ENCODE peak calls at places on chromosomes 2 and 18, in ten cellular contexts. One of them, this sample, is unnamed. For H3K27me3, the result is how much of the 10 kb centered on the place peaks cover.

GRCh38 chr18:13436596-13436995 is 218.0 kb downstream of the LDLRAD4 start:
- DNase-seq in heart left ventricle: no peak
- DNase-seq in K562: no peak
- DNase-seq in breast epithelium: no peak
- DNase-seq in Peyer's patch: no peak
- DNase-seq in colonic mucosa: no peak
- DNase-seq in brain microvascular endothelial cell: no peak
- DNase-seq in CD4-positive, alpha-beta T cell: peak
- DNase-seq in Panc1: no peak
- DNase-seq in WERI-Rb-1: no peak
- DNase-seq in this sample: no peak

GRCh38 chr2:127309468-127309867 is 15.5 kb upstream of the ERCC3 start:
- DNase-seq in CD4-positive, alpha-beta T cell: no peak
- DNase-seq in breast epithelium: no peak
- DNase-seq in WERI-Rb-1: no peak
- DNase-seq in Peyer's patch: no peak
- DNase-seq in K562: no peak
- DNase-seq in Panc1: no peak
- DNase-seq in colonic mucosa: no peak
- DNase-seq in brain microvascular endothelial cell: no peak
- DNase-seq in heart left ventricle: no peak
- DNase-seq in this sample: no peak

GRCh38 chr18:57843403-57843802 is 40.3 kb upstream of the ATP8B1 start:
- DNase-seq in K562: no peak
- DNase-seq in brain microvascular endothelial cell: no peak
- DNase-seq in WERI-Rb-1: no peak
- DNase-seq in heart left ventricle: no peak
- DNase-seq in Peyer's patch: no peak
- DNase-seq in Panc1: no peak
- DNase-seq in colonic mucosa: no peak
- DNase-seq in CD4-positive, alpha-beta T cell: no peak
- DNase-seq in breast epithelium: no peak
- DNase-seq in this sample: no peak

GRCh38 chr2:132670961-132671781 is 1.2 kb upstream of the LYPD1 start:
- DNase-seq in K562: no peak
- DNase-seq in Panc1: no peak
- DNase-seq in WERI-Rb-1: no peak
- DNase-seq in CD4-positive, alpha-beta T cell: no peak
- DNase-seq in Peyer's patch: no peak
- DNase-seq in heart left ventricle: no peak
- DNase-seq in colonic mucosa: no peak
- DNase-seq in breast epithelium: no peak
- DNase-seq in brain microvascular endothelial cell: peak
- DNase-seq in this sample: no peak

GRCh38 chr2:75799859-75800258 is 89.1 kb upstream of the GCFC2 start:
- DNase-seq in Peyer's patch: no peak
- DNase-seq in breast epithelium: no peak
- DNase-seq in colonic mucosa: no peak
- DNase-seq in CD4-positive, alpha-beta T cell: no peak
- DNase-seq in Panc1: no peak
- DNase-seq in heart left ventricle: no peak
- DNase-seq in WERI-Rb-1: no peak
- DNase-seq in brain microvascular endothelial cell: no peak
- DNase-seq in K562: no peak
- DNase-seq in this sample: peak

GRCh38 chr2:150371066-150371812 is 116.2 kb downstream of the RND3 start:
- DNase-seq in K562: no peak
- DNase-seq in WERI-Rb-1: no peak
- DNase-seq in breast epithelium: no peak
- DNase-seq in brain microvascular endothelial cell: no peak
- DNase-seq in Panc1: no peak
- DNase-seq in Peyer's patch: peak
- DNase-seq in heart left ventricle: no peak
- DNase-seq in colonic mucosa: peak
- DNase-seq in CD4-positive, alpha-beta T cell: no peak
- DNase-seq in this sample: no peak

GRCh38 chr2:181876614-181877063 is 14.9 kb upstream of the ITPRID2 start:
- DNase-seq in brain microvascular endothelial cell: peak
- DNase-seq in Panc1: no peak
- DNase-seq in CD4-positive, alpha-beta T cell: no peak
- DNase-seq in heart left ventricle: peak
- DNase-seq in Peyer's patch: peak
- DNase-seq in WERI-Rb-1: no peak
- DNase-seq in colonic mucosa: peak
- DNase-seq in breast epithelium: no peak
- DNase-seq in K562: peak
- DNase-seq in this sample: no peak

GRCh38 chr2:169034256-169034655 is 3.1 kb upstream of the ABCB11 start:
- DNase-seq in colonic mucosa: peak
- DNase-seq in brain microvascular endothelial cell: peak
- DNase-seq in Panc1: no peak
- DNase-seq in heart left ventricle: no peak
- DNase-seq in CD4-positive, alpha-beta T cell: no peak
- DNase-seq in K562: peak
- DNase-seq in breast epithelium: no peak
- DNase-seq in Peyer's patch: no peak
- DNase-seq in WERI-Rb-1: no peak
- DNase-seq in this sample: no peak

GRCh38 chr2:199581935-199582336 is 124.2 kb upstream of the SATB2 start:
- DNase-seq in brain microvascular endothelial cell: peak
- DNase-seq in Peyer's patch: no peak
- DNase-seq in WERI-Rb-1: no peak
- DNase-seq in Panc1: no peak
- DNase-seq in breast epithelium: no peak
- DNase-seq in colonic mucosa: no peak
- DNase-seq in CD4-positive, alpha-beta T cell: no peak
- DNase-seq in K562: no peak
- DNase-seq in heart left ventricle: no peak
- DNase-seq in this sample: no peak

GRCh38 chr2:10768063-10768507 is 44.5 kb downstream of the PDIA6 start:
- DNase-seq in breast epithelium: no peak
- DNase-seq in colonic mucosa: no peak
- DNase-seq in brain microvascular endothelial cell: no peak
- DNase-seq in Peyer's patch: no peak
- DNase-seq in K562: no peak
- DNase-seq in heart left ventricle: peak
- DNase-seq in CD4-positive, alpha-beta T cell: no peak
- DNase-seq in WERI-Rb-1: no peak
- DNase-seq in Panc1: no peak
- DNase-seq in this sample: no peak

GRCh38 chr2:215921884-215922283 is 91.5 kb downstream of the MREG start:
- DNase-seq in WERI-Rb-1: no peak
- DNase-seq in K562: peak
- DNase-seq in heart left ventricle: peak
- DNase-seq in brain microvascular endothelial cell: peak
- DNase-seq in breast epithelium: no peak
- DNase-seq in Panc1: no peak
- DNase-seq in CD4-positive, alpha-beta T cell: no peak
- DNase-seq in Peyer's patch: peak
- DNase-seq in colonic mucosa: no peak
- DNase-seq in this sample: no peak

GRCh38 chr2:161204846-161205245 is 44.6 kb downstream of the TANK start:
- DNase-seq in Panc1: no peak
- DNase-seq in CD4-positive, alpha-beta T cell: no peak
- DNase-seq in K562: no peak
- DNase-seq in heart left ventricle: no peak
- DNase-seq in Peyer's patch: no peak
- DNase-seq in brain microvascular endothelial cell: no peak
- DNase-seq in breast epithelium: no peak
- DNase-seq in colonic mucosa: no peak
- DNase-seq in WERI-Rb-1: no peak
- DNase-seq in this sample: no peak

DNA sequence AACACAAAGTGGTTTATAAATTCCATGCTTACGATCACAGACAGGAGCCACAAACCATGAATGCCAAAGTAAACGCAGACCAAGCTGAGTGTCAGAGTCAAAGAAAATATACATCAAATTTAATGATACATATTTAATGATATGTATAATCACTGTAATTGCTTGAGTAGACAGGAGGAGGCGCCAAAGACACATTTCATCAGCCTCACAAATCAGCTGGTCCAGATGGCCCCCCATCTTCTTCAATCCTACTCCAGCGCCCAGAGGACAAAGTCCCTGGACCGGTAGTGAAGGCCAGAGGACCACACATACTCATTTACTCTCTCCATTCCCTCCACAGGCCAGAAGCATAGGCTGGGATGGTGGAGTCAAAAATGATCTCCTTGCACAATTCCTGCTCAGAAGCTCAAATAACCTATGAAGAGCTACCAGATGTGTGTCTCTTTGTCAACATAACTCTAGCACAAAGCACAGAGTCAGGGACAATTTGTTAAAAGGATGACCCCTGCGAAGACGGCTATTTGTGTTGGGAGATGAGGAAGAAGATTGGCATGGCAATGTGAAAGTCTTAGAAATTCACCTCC is 149.3 kb upstream of the PGAP1 start:
- DNase-seq in brain microvascular endothelial cell: peak
- DNase-seq in Peyer's patch: no peak
- DNase-seq in K562: peak
- DNase-seq in heart left ventricle: no peak
- DNase-seq in Panc1: no peak
- DNase-seq in colonic mucosa: no peak
- DNase-seq in WERI-Rb-1: no peak
- DNase-seq in breast epithelium: no peak
- DNase-seq in CD4-positive, alpha-beta T cell: no peak
- DNase-seq in this sample: no peak
- TF ChIP-seq CTCF in brain microvascular endothelial cell: peak
- TF ChIP-seq CTCF in Peyer's patch: peak
- TF ChIP-seq CTCF in K562: peak
- TF ChIP-seq CTCF in heart left ventricle: peak
- TF ChIP-seq CTCF in Panc1: peak
- TF ChIP-seq CTCF in colonic mucosa: no peak
- TF ChIP-seq CTCF in WERI-Rb-1: no peak
- TF ChIP-seq CTCF in breast epithelium: no peak
- TF ChIP-seq CTCF in CD4-positive, alpha-beta T cell: peak
- TF ChIP-seq CTCF in this sample: peak

DNA sequence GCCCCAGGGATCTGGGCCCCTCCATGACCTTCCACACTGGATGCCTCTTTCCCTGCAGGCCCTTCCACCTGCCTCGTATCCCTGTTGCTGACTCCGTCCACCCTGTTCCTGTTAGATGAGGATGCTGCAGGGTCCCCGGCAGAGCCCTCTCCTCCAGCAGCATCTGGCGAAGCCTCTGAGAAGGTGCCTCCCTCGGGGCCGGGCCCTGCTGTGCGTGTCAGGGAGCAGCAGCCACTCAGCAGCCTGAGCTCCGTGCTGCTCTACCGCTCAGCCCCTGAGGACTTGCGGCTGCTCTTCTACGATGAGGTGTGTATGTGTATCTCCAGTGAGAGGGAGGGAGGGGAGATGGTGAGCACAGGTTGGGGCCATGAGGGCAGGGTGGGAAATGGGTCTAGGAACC is 12.4 kb upstream of the SLC4A3 start:
- DNase-seq in K562: no peak
- DNase-seq in breast epithelium: no peak
- DNase-seq in Panc1: no peak
- DNase-seq in Peyer's patch: no peak
- DNase-seq in heart left ventricle: no peak
- DNase-seq in colonic mucosa: no peak
- DNase-seq in WERI-Rb-1: no peak
- DNase-seq in CD4-positive, alpha-beta T cell: no peak
- DNase-seq in brain microvascular endothelial cell: no peak
- DNase-seq in this sample: no peak
- H3K27me3 ChIP-seq in K562: under half
- H3K27me3 ChIP-seq in breast epithelium: under half
- H3K27me3 ChIP-seq in Panc1: under half
- H3K27me3 ChIP-seq in Peyer's patch: under half
- H3K27me3 ChIP-seq in heart left ventricle: under half
- H3K27me3 ChIP-seq in colonic mucosa: under half
- H3K27me3 ChIP-seq in WERI-Rb-1: under half
- H3K27me3 ChIP-seq in CD4-positive, alpha-beta T cell: under half
- H3K27me3 ChIP-seq in brain microvascular endothelial cell: under half
- H3K27me3 ChIP-seq in this sample: under half

GRCh38 chr18:49016648-49017539 is 66.1 kb upstream of the SMAD7 start:
- DNase-seq in Peyer's patch: peak
- DNase-seq in heart left ventricle: no peak
- DNase-seq in WERI-Rb-1: peak
- DNase-seq in colonic mucosa: peak
- DNase-seq in breast epithelium: peak
- DNase-seq in brain microvascular endothelial cell: peak
- DNase-seq in Panc1: no peak
- DNase-seq in CD4-positive, alpha-beta T cell: no peak
- DNase-seq in K562: peak
- DNase-seq in this sample: no peak

GRCh38 chr18:49018961-49019445 is 68.2 kb upstream of the SMAD7 start:
- DNase-seq in Panc1: no peak
- DNase-seq in K562: no peak
- DNase-seq in colonic mucosa: peak
- DNase-seq in breast epithelium: peak
- DNase-seq in WERI-Rb-1: no peak
- DNase-seq in Peyer's patch: peak
- DNase-seq in heart left ventricle: no peak
- DNase-seq in CD4-positive, alpha-beta T cell: no peak
- DNase-seq in brain microvascular endothelial cell: no peak
- DNase-seq in this sample: no peak

GRCh38 chr18:49019446-49020045 is 68.8 kb upstream of the SMAD7 start:
- DNase-seq in heart left ventricle: no peak
- DNase-seq in K562: no peak
- DNase-seq in WERI-Rb-1: peak
- DNase-seq in Peyer's patch: peak
- DNase-seq in CD4-positive, alpha-beta T cell: no peak
- DNase-seq in Panc1: no peak
- DNase-seq in brain microvascular endothelial cell: no peak
- DNase-seq in breast epithelium: peak
- DNase-seq in colonic mucosa: peak
- DNase-seq in this sample: no peak

GRCh38 chr18:49018553-49018943 is 67.8 kb upstream of the SMAD7 start:
- DNase-seq in CD4-positive, alpha-beta T cell: no peak
- DNase-seq in WERI-Rb-1: no peak
- DNase-seq in colonic mucosa: peak
- DNase-seq in breast epithelium: no peak
- DNase-seq in Panc1: no peak
- DNase-seq in K562: no peak
- DNase-seq in Peyer's patch: peak
- DNase-seq in brain microvascular endothelial cell: no peak
- DNase-seq in heart left ventricle: no peak
- DNase-seq in this sample: no peak

GRCh38 chr18:49017813-49018552 is 67.2 kb upstream of the SMAD7 start:
- DNase-seq in K562: no peak
- DNase-seq in WERI-Rb-1: peak
- DNase-seq in Panc1: no peak
- DNase-seq in colonic mucosa: peak
- DNase-seq in Peyer's patch: peak
- DNase-seq in breast epithelium: peak
- DNase-seq in brain microvascular endothelial cell: no peak
- DNase-seq in CD4-positive, alpha-beta T cell: no peak
- DNase-seq in heart left ventricle: no peak
- DNase-seq in this sample: no peak
- TF ChIP-seq CTCF in K562: no peak
- TF ChIP-seq CTCF in WERI-Rb-1: no peak
- TF ChIP-seq CTCF in Panc1: no peak
- TF ChIP-seq CTCF in colonic mucosa: no peak
- TF ChIP-seq CTCF in Peyer's patch: no peak
- TF ChIP-seq CTCF in breast epithelium: no peak
- TF ChIP-seq CTCF in brain microvascular endothelial cell: no peak
- TF ChIP-seq CTCF in CD4-positive, alpha-beta T cell: no peak
- TF ChIP-seq CTCF in heart left ventricle: no peak
- TF ChIP-seq CTCF in this sample: no peak

DNA sequence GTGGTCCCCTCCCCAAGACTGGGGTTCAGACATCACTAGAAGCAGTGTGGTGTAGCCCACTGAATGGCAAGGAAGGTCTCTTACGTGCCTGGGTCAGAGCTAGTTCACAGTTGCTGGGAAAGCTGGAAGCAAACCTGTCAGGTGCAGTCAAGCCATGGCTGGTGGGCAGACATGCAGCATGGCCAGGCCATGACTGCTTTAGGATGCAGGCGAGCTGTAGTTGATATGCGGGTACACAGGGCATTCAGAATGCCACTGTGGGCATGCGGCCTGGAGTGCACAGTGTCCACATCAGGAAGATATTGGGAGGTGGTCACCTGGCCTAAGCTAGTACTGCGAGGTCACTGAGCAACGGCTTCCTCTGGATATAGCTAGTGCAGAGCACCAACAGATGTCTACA is 11.8 kb upstream of the SLC9A4 start:
- DNase-seq in Peyer's patch: no peak
- DNase-seq in brain microvascular endothelial cell: no peak
- DNase-seq in colonic mucosa: no peak
- DNase-seq in Panc1: no peak
- DNase-seq in breast epithelium: no peak
- DNase-seq in CD4-positive, alpha-beta T cell: no peak
- DNase-seq in WERI-Rb-1: no peak
- DNase-seq in heart left ventricle: no peak
- DNase-seq in K562: no peak
- DNase-seq in this sample: no peak
- H3K27me3 ChIP-seq in Peyer's patch: under half
- H3K27me3 ChIP-seq in brain microvascular endothelial cell: under half
- H3K27me3 ChIP-seq in colonic mucosa: under half
- H3K27me3 ChIP-seq in Panc1: under half
- H3K27me3 ChIP-seq in breast epithelium: under half
- H3K27me3 ChIP-seq in CD4-positive, alpha-beta T cell: under half
- H3K27me3 ChIP-seq in WERI-Rb-1: under half
- H3K27me3 ChIP-seq in heart left ventricle: under half
- H3K27me3 ChIP-seq in K562: under half
- H3K27me3 ChIP-seq in this sample: under half

This sample was measured in GM06990.